ENCODE peak calls at places on chromosomes 11 and 22, in six cellular contexts. M is mesenchymal stem cell; E is epithelial cell of prostate; L is CD4-positive, alpha-beta T cell; Z is IMR-90; A is hepatocyte. Q is an unnamed sample.
A peak's percentile ranks its signal among the peaks of the same experiment; 100 is the strongest.

GRCh38 chr11:46296520-46297448 is 19.3 kb downstream of the CREB3L1 start:
- DNase-seq in M (peak; percentile 96), E (no peak), L (no peak), Z (peak; percentile 98), A (peak; percentile 94), Q (no peak)

GRCh38 chr11:132300283-132300682 is 929.9 kb downstream of the NTM start:
- DNase-seq in M (no peak), E (no peak), L (no peak), Z (peak; percentile 13), A (peak; percentile 18), Q (no peak)

GRCh38 chr22:43008509-43008908 is 6.4 kb downstream of the PACSIN2 start:
- DNase-seq in M (no peak), E (no peak), L (no peak), Z (no peak), A (no peak), Q (no peak)

GRCh38 chr11:109564241-109564640 is 142.3 kb downstream of the C11orf87 start:
- DNase-seq in M (no peak), E (no peak), L (no peak), Z (no peak), A (no peak), Q (no peak)

GRCh38 chr11:123507043-123507442 is 77.0 kb downstream of the GRAMD1B start:
- DNase-seq in M (no peak), E (no peak), L (no peak), Z (peak; percentile 42), A (no peak), Q (no peak)

GRCh38 chr11:112871909-112872511 is 89.2 kb upstream of the NCAM1 start:
- DNase-seq in M (no peak), E (no peak), L (no peak), Z (no peak), A (no peak), Q (no peak)

GRCh38 chr11:75677275-75677674 is 8.4 kb upstream of the MAP6 start:
- DNase-seq in M (no peak), E (no peak), L (no peak), Z (no peak), A (no peak), Q (no peak)

GRCh38 chr11:71204294-71204693 is 48.1 kb downstream of the SHANK2 start:
- DNase-seq in M (no peak), E (no peak), L (no peak), Z (no peak), A (no peak), Q (no peak)

GRCh38 chr22:17754233-17754925 is 19.9 kb downstream of the BID start:
- DNase-seq in M (no peak), E (no peak), L (no peak), Z (no peak), A (no peak), Q (no peak)

GRCh38 chr11:72824020-72824419 is 9.8 kb downstream of the ATG16L2 start:
- DNase-seq in M (no peak), E (no peak), L (no peak), Z (no peak), A (no peak), Q (no peak)

GRCh38 chr11:101444851-101445250 is 139.0 kb downstream of the TRPC6 start:
- DNase-seq in M (no peak), E (no peak), L (no peak), Z (no peak), A (no peak), Q (no peak)

GRCh38 chr11:101444164-101444563 is 139.6 kb downstream of the TRPC6 start:
- DNase-seq in M (no peak), E (no peak), L (no peak), Z (no peak), A (peak; percentile 31), Q (no peak)

GRCh38 chr11:101446238-101446637 is 137.6 kb downstream of the TRPC6 start:
- DNase-seq in M (no peak), E (no peak), L (no peak), Z (peak; percentile 56), A (no peak), Q (no peak)

GRCh38 chr11:101446726-101447125 is 137.1 kb downstream of the TRPC6 start:
- DNase-seq in M (no peak), E (no peak), L (no peak), Z (peak; percentile 41), A (no peak), Q (no peak)

GRCh38 chr11:101445761-101446160 is 138.0 kb downstream of the TRPC6 start:
- DNase-seq in M (no peak), E (peak; percentile 36), L (no peak), Z (no peak), A (no peak), Q (no peak)
- H3K27ac ChIP-seq in M (no peak overlapping the region), E (peak overlapping the region; percentile 33), L (no peak overlapping the region), Z (no peak overlapping the region), A (no peak overlapping the region), Q (no peak overlapping the region)

DNA sequence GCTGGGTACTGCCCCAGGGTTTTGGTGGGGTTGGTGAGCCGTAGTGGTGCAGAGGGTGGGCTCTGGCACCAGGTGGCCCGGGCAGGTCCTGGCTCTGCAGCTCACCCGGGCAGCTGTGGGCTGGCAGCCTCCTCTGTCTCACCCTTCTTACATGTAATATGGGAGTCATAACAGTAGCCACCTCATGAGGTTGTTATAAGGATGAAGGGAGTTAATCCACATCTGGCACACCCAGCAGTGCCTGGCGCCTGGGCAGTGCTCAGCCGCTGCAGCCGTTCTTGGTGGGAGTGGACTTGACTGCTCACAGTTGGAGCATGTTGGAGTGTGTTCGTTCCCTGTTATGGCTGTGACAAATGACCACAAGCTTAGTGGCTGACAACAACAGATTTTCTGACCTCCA is 28.7 kb downstream of the IGHMBP2 start:
- DNase-seq in M (no peak), E (no peak), L (no peak), Z (no peak), A (no peak), Q (no peak)
- H3K27ac ChIP-seq in M (no peak overlapping the region), E (no peak overlapping the region), L (no peak overlapping the region), Z (no peak overlapping the region), A (no peak overlapping the region), Q (no peak overlapping the region)

GRCh38 chr11:19370100-19370861 is 129.5 kb upstream of the E2F8 start:
- DNase-seq in M (peak; percentile 29), E (peak; percentile 69), L (no peak), Z (peak; percentile 31), A (no peak), Q (no peak)

GRCh38 chr11:19368726-19369364 is 128.1 kb upstream of the E2F8 start:
- DNase-seq in M (peak; percentile 73), E (no peak), L (no peak), Z (no peak), A (no peak), Q (no peak)

GRCh38 chr11:19367051-19367709 is 126.4 kb upstream of the E2F8 start:
- DNase-seq in M (no peak), E (no peak), L (no peak), Z (peak; percentile 85), A (no peak), Q (no peak)

GRCh38 chr11:19365743-19366410 is 125.1 kb upstream of the E2F8 start:
- DNase-seq in M (no peak), E (no peak), L (no peak), Z (no peak), A (no peak), Q (no peak)
- H3K27ac ChIP-seq in M (no peak overlapping the region), E (no peak overlapping the region), L (no peak overlapping the region), Z (no peak overlapping the region), A (no peak overlapping the region), Q (no peak overlapping the region)

GRCh38 chr22:37269930-37270678 is 12.2 kb upstream of the CYTH4 start:
- DNase-seq in M (no peak), E (no peak), L (no peak), Z (no peak), A (no peak), Q (no peak)

GRCh38 chr22:37266581-37267127 is 15.7 kb upstream of the CYTH4 start:
- DNase-seq in M (no peak), E (no peak), L (no peak), Z (no peak), A (no peak), Q (no peak)

GRCh38 chr22:37263966-37264887 is 18.1 kb upstream of the CYTH4 start:
- DNase-seq in M (no peak), E (no peak), L (no peak), Z (no peak), A (no peak), Q (no peak)

GRCh38 chr22:37267661-37268413 is 14.5 kb upstream of the CYTH4 start:
- DNase-seq in M (peak; percentile 50), E (no peak), L (no peak), Z (peak; percentile 38), A (no peak), Q (no peak)

DNA sequence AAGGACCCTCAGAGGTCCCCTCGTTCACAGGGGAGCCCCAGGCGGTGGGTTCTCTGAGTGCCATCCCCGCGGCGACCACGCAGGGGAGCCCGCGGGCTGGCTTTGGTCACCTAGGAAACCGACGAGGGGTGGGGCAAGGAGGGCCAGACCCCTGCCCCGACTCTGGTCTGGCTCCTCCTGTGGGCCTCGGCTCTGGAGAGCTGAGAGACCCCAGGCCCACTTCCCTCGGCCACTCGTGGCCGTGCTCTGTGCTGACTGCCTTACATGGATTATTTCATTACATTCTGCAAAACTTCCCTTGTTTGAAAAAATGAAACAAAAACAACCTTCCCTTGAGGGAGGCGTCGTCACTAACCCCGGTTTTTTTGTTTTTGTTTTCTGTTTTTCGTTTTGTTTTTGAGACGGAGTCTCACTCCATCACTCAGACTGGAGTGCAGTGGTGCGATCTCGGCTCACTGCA is 15.2 kb upstream of the CYTH4 start:
- DNase-seq in M (peak; percentile 66), E (no peak), L (peak; percentile 66), Z (no peak), A (peak; percentile 68), Q (peak; percentile 12)
- H3K27ac ChIP-seq in M (no peak overlapping the region), E (no peak overlapping the region), L (peak overlapping the region; percentile 67), Z (peak overlapping the region; percentile 58), A (no peak overlapping the region), Q (no peak overlapping the region)

GRCh38 chr22:20786048-20786447 is 12.1 kb downstream of the SERPIND1 start:
- DNase-seq in M (no peak), E (no peak), L (no peak), Z (no peak), A (no peak), Q (no peak)

GRCh38 chr22:20786536-20786979 is 12.6 kb downstream of the SERPIND1 start:
- DNase-seq in M (no peak), E (no peak), L (no peak), Z (no peak), A (no peak), Q (no peak)

GRCh38 chr22:20787223-20787622 is 13.3 kb downstream of the SERPIND1 start:
- DNase-seq in M (no peak), E (no peak), L (no peak), Z (no peak), A (no peak), Q (no peak)

GRCh38 chr22:20787746-20788626 is 14.1 kb downstream of the SERPIND1 start:
- DNase-seq in M (no peak), E (no peak), L (no peak), Z (no peak), A (no peak), Q (no peak)

GRCh38 chr22:20788627-20789344 is 14.9 kb downstream of the SERPIND1 start:
- DNase-seq in M (no peak), E (no peak), L (no peak), Z (no peak), A (no peak), Q (no peak)
- H3K27ac ChIP-seq in M (no peak overlapping the region), E (no peak overlapping the region), L (no peak overlapping the region), Z (no peak overlapping the region), A (no peak overlapping the region), Q (peak overlapping the region; percentile 46)

Q was measured in caudate nucleus.